ENCODE peak calls at places on chromosomes 3 and 15, in nine cellular contexts. One of them, this sample, is unnamed.

GRCh38 chr3:56971816-56972215 is 88.6 kb upstream of the SPATA12 start:
- DNase-seq in mesendoderm: no peak
- DNase-seq in HS-5: no peak
- DNase-seq in WTC11: no peak
- DNase-seq in germinal center: no peak
- DNase-seq in foreskin fibroblast: no peak
- DNase-seq in activated T-cell treated with anti-CD3 and anti-CD28 coated beads for 1 hour: no peak
- DNase-seq in activated CD8-positive, alpha-beta T cell treated with anti-CD3 and anti-CD28 coated beads for 36 hours: no peak
- DNase-seq in CD4-positive, CD25-positive, alpha-beta regulatory T cell: no peak
- DNase-seq in this sample: no peak

GRCh38 chr15:69126054-69126469 is 34.4 kb upstream of the GLCE start:
- DNase-seq in mesendoderm: no peak
- DNase-seq in CD4-positive, CD25-positive, alpha-beta regulatory T cell: no peak
- DNase-seq in activated T-cell treated with anti-CD3 and anti-CD28 coated beads for 1 hour: no peak
- DNase-seq in activated CD8-positive, alpha-beta T cell treated with anti-CD3 and anti-CD28 coated beads for 36 hours: no peak
- DNase-seq in WTC11: no peak
- DNase-seq in HS-5: no peak
- DNase-seq in foreskin fibroblast: peak; percentile 15
- DNase-seq in germinal center: no peak
- DNase-seq in this sample: peak; percentile 14

GRCh38 chr3:32510075-32510724 is 7.5 kb upstream of the CMTM6 start:
- DNase-seq in CD4-positive, CD25-positive, alpha-beta regulatory T cell: peak; percentile 47
- DNase-seq in WTC11: peak; percentile 69
- DNase-seq in activated T-cell treated with anti-CD3 and anti-CD28 coated beads for 1 hour: peak; percentile 42
- DNase-seq in mesendoderm: peak; percentile 81
- DNase-seq in activated CD8-positive, alpha-beta T cell treated with anti-CD3 and anti-CD28 coated beads for 36 hours: peak; percentile 80
- DNase-seq in foreskin fibroblast: peak; percentile 84
- DNase-seq in HS-5: peak; percentile 36
- DNase-seq in germinal center: peak; percentile 73
- DNase-seq in this sample: peak; percentile 16

GRCh38 chr3:178325330-178325729 is 210.9 kb upstream of the KCNMB2 start:
- DNase-seq in CD4-positive, CD25-positive, alpha-beta regulatory T cell: no peak
- DNase-seq in activated T-cell treated with anti-CD3 and anti-CD28 coated beads for 1 hour: no peak
- DNase-seq in WTC11: no peak
- DNase-seq in germinal center: no peak
- DNase-seq in foreskin fibroblast: peak; percentile 49
- DNase-seq in mesendoderm: peak; percentile 42
- DNase-seq in HS-5: no peak
- DNase-seq in activated CD8-positive, alpha-beta T cell treated with anti-CD3 and anti-CD28 coated beads for 36 hours: no peak
- DNase-seq in this sample: peak; percentile 21

GRCh38 chr15:80996247-80996646 is 4.5 kb upstream of the TLNRD1 start:
- DNase-seq in WTC11: no peak
- DNase-seq in activated CD8-positive, alpha-beta T cell treated with anti-CD3 and anti-CD28 coated beads for 36 hours: peak; percentile 27
- DNase-seq in foreskin fibroblast: peak; percentile 29
- DNase-seq in mesendoderm: peak; percentile 72
- DNase-seq in HS-5: no peak
- DNase-seq in germinal center: no peak
- DNase-seq in CD4-positive, CD25-positive, alpha-beta regulatory T cell: no peak
- DNase-seq in activated T-cell treated with anti-CD3 and anti-CD28 coated beads for 1 hour: no peak
- DNase-seq in this sample: no peak

GRCh38 chr3:53715815-53716483 is 130.3 kb downstream of the CHDH start:
- DNase-seq in germinal center: no peak
- DNase-seq in foreskin fibroblast: peak; percentile 4
- DNase-seq in WTC11: no peak
- DNase-seq in HS-5: no peak
- DNase-seq in CD4-positive, CD25-positive, alpha-beta regulatory T cell: no peak
- DNase-seq in activated CD8-positive, alpha-beta T cell treated with anti-CD3 and anti-CD28 coated beads for 36 hours: no peak
- DNase-seq in activated T-cell treated with anti-CD3 and anti-CD28 coated beads for 1 hour: no peak
- DNase-seq in mesendoderm: peak; percentile 26
- DNase-seq in this sample: no peak

GRCh38 chr3:184680411-184680990 is 31.4 kb downstream of the MAGEF1 start:
- DNase-seq in HS-5: no peak
- DNase-seq in activated T-cell treated with anti-CD3 and anti-CD28 coated beads for 1 hour: no peak
- DNase-seq in WTC11: no peak
- DNase-seq in CD4-positive, CD25-positive, alpha-beta regulatory T cell: no peak
- DNase-seq in germinal center: no peak
- DNase-seq in foreskin fibroblast: no peak
- DNase-seq in mesendoderm: no peak
- DNase-seq in activated CD8-positive, alpha-beta T cell treated with anti-CD3 and anti-CD28 coated beads for 36 hours: no peak
- DNase-seq in this sample: no peak

GRCh38 chr3:128554100-128554464 is 61.1 kb upstream of the GATA2 start:
- DNase-seq in foreskin fibroblast: no peak
- DNase-seq in HS-5: no peak
- DNase-seq in CD4-positive, CD25-positive, alpha-beta regulatory T cell: no peak
- DNase-seq in germinal center: no peak
- DNase-seq in mesendoderm: peak; percentile 51
- DNase-seq in activated CD8-positive, alpha-beta T cell treated with anti-CD3 and anti-CD28 coated beads for 36 hours: no peak
- DNase-seq in WTC11: no peak
- DNase-seq in activated T-cell treated with anti-CD3 and anti-CD28 coated beads for 1 hour: no peak
- DNase-seq in this sample: no peak

GRCh38 chr15:27866505-27867165 is 232.5 kb downstream of the OCA2 start:
- DNase-seq in activated CD8-positive, alpha-beta T cell treated with anti-CD3 and anti-CD28 coated beads for 36 hours: no peak
- DNase-seq in germinal center: no peak
- DNase-seq in WTC11: no peak
- DNase-seq in activated T-cell treated with anti-CD3 and anti-CD28 coated beads for 1 hour: no peak
- DNase-seq in CD4-positive, CD25-positive, alpha-beta regulatory T cell: no peak
- DNase-seq in foreskin fibroblast: no peak
- DNase-seq in HS-5: no peak
- DNase-seq in mesendoderm: no peak
- DNase-seq in this sample: no peak

GRCh38 chr15:33113666-33114483 is 80.6 kb downstream of the FMN1 start:
- DNase-seq in foreskin fibroblast: no peak
- DNase-seq in activated CD8-positive, alpha-beta T cell treated with anti-CD3 and anti-CD28 coated beads for 36 hours: no peak
- DNase-seq in WTC11: no peak
- DNase-seq in mesendoderm: no peak
- DNase-seq in activated T-cell treated with anti-CD3 and anti-CD28 coated beads for 1 hour: no peak
- DNase-seq in germinal center: no peak
- DNase-seq in CD4-positive, CD25-positive, alpha-beta regulatory T cell: no peak
- DNase-seq in HS-5: no peak
- DNase-seq in this sample: no peak

GRCh38 chr3:58645726-58646125 is 20.8 kb downstream of the FAM3D start:
- DNase-seq in WTC11: no peak
- DNase-seq in germinal center: no peak
- DNase-seq in mesendoderm: no peak
- DNase-seq in CD4-positive, CD25-positive, alpha-beta regulatory T cell: no peak
- DNase-seq in foreskin fibroblast: no peak
- DNase-seq in activated CD8-positive, alpha-beta T cell treated with anti-CD3 and anti-CD28 coated beads for 36 hours: no peak
- DNase-seq in HS-5: no peak
- DNase-seq in activated T-cell treated with anti-CD3 and anti-CD28 coated beads for 1 hour: no peak
- DNase-seq in this sample: no peak

GRCh38 chr15:59005579-59005978 is 18.1 kb downstream of the RNF111 start:
- DNase-seq in germinal center: no peak
- DNase-seq in HS-5: no peak
- DNase-seq in activated T-cell treated with anti-CD3 and anti-CD28 coated beads for 1 hour: no peak
- DNase-seq in mesendoderm: no peak
- DNase-seq in activated CD8-positive, alpha-beta T cell treated with anti-CD3 and anti-CD28 coated beads for 36 hours: no peak
- DNase-seq in CD4-positive, CD25-positive, alpha-beta regulatory T cell: no peak
- DNase-seq in WTC11: no peak
- DNase-seq in foreskin fibroblast: no peak
- DNase-seq in this sample: no peak

GRCh38 chr3:126456766-126457388 is 18.8 kb downstream of the ZXDC start:
- DNase-seq in WTC11: peak; percentile 5
- DNase-seq in foreskin fibroblast: no peak
- DNase-seq in HS-5: no peak
- DNase-seq in mesendoderm: no peak
- DNase-seq in activated CD8-positive, alpha-beta T cell treated with anti-CD3 and anti-CD28 coated beads for 36 hours: no peak
- DNase-seq in germinal center: no peak
- DNase-seq in CD4-positive, CD25-positive, alpha-beta regulatory T cell: no peak
- DNase-seq in activated T-cell treated with anti-CD3 and anti-CD28 coated beads for 1 hour: no peak
- DNase-seq in this sample: no peak